ENCODE peak calls at places on chromosomes 5 and 9, in ten cellular contexts. S is dorsolateral prefrontal cortex; M is T follicular helper cell; P is stimulated activated CD8-positive, alpha-beta memory T cell treated with anti-CD3 and anti-CD28 coated beads, Interleukin-2, amount 100 ng/mL, for 48 hours; C is stimulated activated CD4-positive, alpha-beta T cell treated with anti-CD3 and anti-CD28 coated beads, Interleukin-2, amount 100 ng/mL, for 48 hours; G is OCI-M1; V is mesenteric fat pad; D is endothelial cell; I is AG08396; R is fibroblast of lung. J is an unnamed sample.

GRCh38 chr9:573551-574410 is 267.7 kb upstream of the DMRT1 start:
- DNase-seq in S (no peak), M (no peak), C (no peak), D (no peak), I (no peak), V (no peak), R (peak), P (no peak), G (no peak), J (no peak)

GRCh38 chr9:31005086-31005665 is 1379.3 kb upstream of the ACO1 start:
- DNase-seq in P (no peak), R (no peak), M (no peak), I (no peak), G (no peak), V (no peak), C (no peak), S (no peak), D (no peak), J (peak)

GRCh38 chr9:132726561-132727150 is 56.4 kb downstream of the GTF3C4 start:
- DNase-seq in R (no peak), C (no peak), G (no peak), M (no peak), D (no peak), V (no peak), P (no peak), S (no peak), I (no peak), J (no peak)

GRCh38 chr9:137815256-137816255 is 62.0 kb upstream of the CACNA1B start:
- DNase-seq in M (no peak), D (no peak), V (no peak), P (no peak), G (no peak), R (no peak), I (no peak), S (peak), C (no peak), J (no peak)

GRCh38 chr5:107672212-107673105 is 1.7 kb upstream of the EFNA5 start:
- DNase-seq in C (peak), P (no peak), G (peak), S (peak), D (peak), R (peak), V (no peak), I (peak), M (no peak), J (peak)

GRCh38 chr9:29966247-29966646 is 2393.0 kb upstream of the C9orf72 start:
- DNase-seq in V (no peak), D (no peak), R (peak), P (no peak), S (no peak), G (no peak), C (no peak), I (no peak), M (no peak), J (no peak)

GRCh38 chr5:1480217-1480616 is 35.0 kb upstream of the SLC6A3 start:
- DNase-seq in C (no peak), G (no peak), P (no peak), S (no peak), R (no peak), M (no peak), V (no peak), I (no peak), D (no peak), J (no peak)

GRCh38 chr5:4348418-4348817 is 752.8 kb downstream of the IRX1 start:
- DNase-seq in G (no peak), M (no peak), C (no peak), V (no peak), I (no peak), R (no peak), D (no peak), S (no peak), P (no peak), J (no peak)

GRCh38 chr9:33452828-33453271 is 5.5 kb upstream of the AQP3 start:
- DNase-seq in G (peak), M (peak), V (no peak), C (peak), D (peak), I (peak), S (no peak), P (peak), R (peak), J (peak)

GRCh38 chr5:178290376-178290775 is 57.8 kb upstream of the PHYKPL start:
- DNase-seq in C (no peak), P (no peak), I (no peak), D (no peak), M (no peak), R (no peak), S (no peak), G (no peak), V (no peak), J (no peak)

GRCh38 chr5:1122511-1123284 is 10.8 kb upstream of the SLC12A7 start:
- DNase-seq in D (no peak), G (no peak), M (no peak), R (no peak), V (no peak), I (no peak), C (no peak), P (no peak), S (no peak), J (no peak)